ENCODE peak calls at places on chromosomes 12 and 14, in eight cellular contexts. One of them, this sample, is unnamed.

GRCh38 chr14:61051046-61051445 is 70.0 kb downstream of the SLC38A6 start:
- DNase-seq in heart left ventricle: peak; percentile 22
- DNase-seq in GM03348: peak; percentile 11
- DNase-seq in body of pancreas: no peak
- DNase-seq in NCI-H1105: no peak
- DNase-seq in lung: no peak
- DNase-seq in NCI-H345: no peak
- DNase-seq in epithelial cell of esophagus: no peak
- DNase-seq in this sample: peak; percentile 42

GRCh38 chr14:100529561-100530031 is 57.6 kb downstream of the BEGAIN start:
- DNase-seq in epithelial cell of esophagus: no peak
- DNase-seq in NCI-H345: no peak
- DNase-seq in lung: peak; percentile 25
- DNase-seq in GM03348: peak; percentile 1
- DNase-seq in NCI-H1105: no peak
- DNase-seq in body of pancreas: no peak
- DNase-seq in heart left ventricle: no peak
- DNase-seq in this sample: no peak

GRCh38 chr12:98002887-98003493 is 512.4 kb upstream of the TMPO start:
- DNase-seq in heart left ventricle: no peak
- DNase-seq in GM03348: peak; percentile 5
- DNase-seq in NCI-H345: peak; percentile 58
- DNase-seq in NCI-H1105: peak; percentile 62
- DNase-seq in body of pancreas: peak; percentile 47
- DNase-seq in lung: peak; percentile 38
- DNase-seq in epithelial cell of esophagus: peak; percentile 58
- DNase-seq in this sample: peak; percentile 2

GRCh38 chr12:45130881-45131281 is 80.0 kb upstream of the DBX2 start:
- DNase-seq in epithelial cell of esophagus: peak; percentile 68
- DNase-seq in heart left ventricle: no peak
- DNase-seq in NCI-H1105: peak; percentile 59
- DNase-seq in body of pancreas: peak; percentile 16
- DNase-seq in GM03348: peak; percentile 73
- DNase-seq in NCI-H345: peak; percentile 32
- DNase-seq in lung: no peak
- DNase-seq in this sample: peak; percentile 84

GRCh38 chr12:28563926-28564325 is 373.7 kb downstream of the CCDC91 start:
- DNase-seq in NCI-H1105: no peak
- DNase-seq in NCI-H345: no peak
- DNase-seq in epithelial cell of esophagus: peak; percentile 48
- DNase-seq in GM03348: peak; percentile 66
- DNase-seq in body of pancreas: no peak
- DNase-seq in heart left ventricle: no peak
- DNase-seq in lung: no peak
- DNase-seq in this sample: no peak

GRCh38 chr12:81502912-81503695 is 256.0 kb downstream of the PPFIA2 start:
- DNase-seq in NCI-H345: no peak
- DNase-seq in lung: no peak
- DNase-seq in GM03348: peak; percentile 23
- DNase-seq in NCI-H1105: no peak
- DNase-seq in body of pancreas: no peak
- DNase-seq in heart left ventricle: no peak
- DNase-seq in epithelial cell of esophagus: peak; percentile 5
- DNase-seq in this sample: peak; percentile 63

GRCh38 chr12:89969098-89969497 is 260.5 kb upstream of the ATP2B1 start:
- DNase-seq in body of pancreas: no peak
- DNase-seq in lung: no peak
- DNase-seq in heart left ventricle: no peak
- DNase-seq in NCI-H345: no peak
- DNase-seq in NCI-H1105: no peak
- DNase-seq in epithelial cell of esophagus: peak; percentile 81
- DNase-seq in GM03348: no peak
- DNase-seq in this sample: no peak

GRCh38 chr12:6135071-6135470 is 10.6 kb upstream of the VWF start:
- DNase-seq in epithelial cell of esophagus: no peak
- DNase-seq in NCI-H345: no peak
- DNase-seq in lung: no peak
- DNase-seq in heart left ventricle: no peak
- DNase-seq in body of pancreas: no peak
- DNase-seq in NCI-H1105: no peak
- DNase-seq in GM03348: peak; percentile 25
- DNase-seq in this sample: no peak

GRCh38 chr12:75135021-75135420 is 74.6 kb downstream of the KCNC2 start:
- DNase-seq in lung: no peak
- DNase-seq in NCI-H1105: no peak
- DNase-seq in heart left ventricle: no peak
- DNase-seq in GM03348: no peak
- DNase-seq in epithelial cell of esophagus: no peak
- DNase-seq in NCI-H345: no peak
- DNase-seq in body of pancreas: no peak
- DNase-seq in this sample: no peak

GRCh38 chr12:9260931-9261330 is 52.7 kb upstream of the PZP start:
- DNase-seq in NCI-H345: no peak
- DNase-seq in lung: no peak
- DNase-seq in heart left ventricle: no peak
- DNase-seq in NCI-H1105: no peak
- DNase-seq in epithelial cell of esophagus: no peak
- DNase-seq in body of pancreas: no peak
- DNase-seq in GM03348: no peak
- DNase-seq in this sample: no peak

GRCh38 chr12:24776856-24777255 is 172.0 kb downstream of the BCAT1 start:
- DNase-seq in lung: no peak
- DNase-seq in epithelial cell of esophagus: no peak
- DNase-seq in NCI-H345: no peak
- DNase-seq in NCI-H1105: no peak
- DNase-seq in GM03348: no peak
- DNase-seq in heart left ventricle: no peak
- DNase-seq in body of pancreas: no peak
- DNase-seq in this sample: peak; percentile 29

GRCh38 chr12:26058818-26059217 is 66.0 kb downstream of the BHLHE41 start:
- DNase-seq in heart left ventricle: no peak
- DNase-seq in epithelial cell of esophagus: no peak
- DNase-seq in NCI-H1105: no peak
- DNase-seq in body of pancreas: no peak
- DNase-seq in lung: no peak
- DNase-seq in NCI-H345: no peak
- DNase-seq in GM03348: no peak
- DNase-seq in this sample: peak; percentile 44

GRCh38 chr12:25792031-25792430 is 166.5 kb upstream of the RASSF8 start:
- DNase-seq in body of pancreas: no peak
- DNase-seq in NCI-H345: no peak
- DNase-seq in GM03348: no peak
- DNase-seq in heart left ventricle: no peak
- DNase-seq in lung: no peak
- DNase-seq in NCI-H1105: no peak
- DNase-seq in epithelial cell of esophagus: peak; percentile 84
- DNase-seq in this sample: no peak

GRCh38 chr12:15205341-15206010 is 15.7 kb downstream of the RERG start:
- DNase-seq in epithelial cell of esophagus: no peak
- DNase-seq in heart left ventricle: no peak
- DNase-seq in lung: no peak
- DNase-seq in NCI-H345: no peak
- DNase-seq in GM03348: no peak
- DNase-seq in body of pancreas: no peak
- DNase-seq in NCI-H1105: no peak
- DNase-seq in this sample: no peak

GRCh38 chr14:95614335-95614734 is 71.9 kb upstream of the TCL1B start:
- DNase-seq in NCI-H1105: no peak
- DNase-seq in NCI-H345: peak; percentile 4
- DNase-seq in lung: no peak
- DNase-seq in epithelial cell of esophagus: no peak
- DNase-seq in heart left ventricle: no peak
- DNase-seq in GM03348: no peak
- DNase-seq in body of pancreas: no peak
- DNase-seq in this sample: no peak